ENCODE peak calls at places on chromosomes 13 and 19, in seven cellular contexts. G is CD8-positive, alpha-beta T cell; A is stomach; P is Peyer's patch; C is upper lobe of left lung; M is H1; R is breast epithelium. N is an unnamed sample. For H3K4me1, the result is how much of the 10 kb centered on the place peaks cover.

GRCh38 chr13:24670174-24670573 is 10.0 kb upstream of the ATP12A start:
- DNase-seq in A (no peak), P (peak), M (no peak), G (no peak), C (peak), R (no peak), N (no peak)

GRCh38 chr19:44640518-44640917 is 3.2 kb upstream of the PVR start:
- DNase-seq in A (no peak), G (no peak), C (no peak), R (no peak), M (no peak), P (no peak), N (no peak)

GRCh38 chr13:42720116-42720857 is 61.1 kb upstream of the FAM216B start:
- DNase-seq in G (no peak), M (no peak), P (peak), C (peak), A (peak), R (no peak), N (no peak)

GRCh38 chr13:110305001-110305400 is 2.0 kb downstream of the COL4A1 start:
- DNase-seq in P (no peak), R (no peak), G (no peak), C (no peak), A (no peak), M (no peak), N (no peak)

GRCh38 chr19:52962394-52963228 is at the start of gene ZNF816:
- DNase-seq in C (peak), R (peak), M (peak), P (peak), G (peak), A (peak), N (peak)

GRCh38 chr13:98318263-98318878 is 141.3 kb upstream of the RNF113B start:
- DNase-seq in G (no peak), R (no peak), A (no peak), C (no peak), P (no peak), M (no peak), N (no peak)

GRCh38 chr13:112510002-112510780 is 77.8 kb downstream of the TUBGCP3 start:
- DNase-seq in M (peak), R (no peak), G (no peak), A (no peak), P (no peak), C (peak), N (no peak)

GRCh38 chr13:25902946-25903345 is 148.9 kb downstream of the SHISA2 start:
- DNase-seq in R (no peak), G (no peak), P (no peak), C (no peak), A (no peak), M (no peak), N (no peak)

GRCh38 chr13:113117956-113118327 is 4.7 kb upstream of the F10 start:
- DNase-seq in A (peak), C (peak), M (no peak), G (no peak), R (no peak), P (peak), N (no peak)

GRCh38 chr13:79450110-79450509 is 30.8 kb upstream of the NDFIP2 start:
- DNase-seq in P (no peak), R (no peak), G (no peak), A (no peak), M (no peak), C (no peak), N (no peak)

GRCh38 chr13:98427331-98427995 is 149.4 kb downstream of the STK24 start:
- DNase-seq in R (no peak), P (no peak), M (no peak), A (no peak), G (no peak), C (no peak), N (no peak)

GRCh38 chr19:38455031-38455430 is 21.5 kb downstream of the RYR1 start:
- DNase-seq in A (no peak), M (no peak), C (no peak), R (no peak), P (no peak), G (no peak), N (no peak)

GRCh38 chr19:35468637-35469036 is 20.6 kb downstream of the FFAR2 start:
- DNase-seq in P (peak), C (peak), G (peak), R (no peak), M (no peak), A (peak), N (peak)

GRCh38 chr19:32830231-32831014 is 39.1 kb downstream of the SLC7A9 start:
- DNase-seq in R (no peak), G (no peak), C (no peak), A (no peak), P (no peak), M (no peak), N (no peak)

GRCh38 chr19:52735734-52736133 is 890 bp upstream of the ZNF611 start:
- DNase-seq in C (peak), G (no peak), P (peak), M (peak), A (peak), R (peak), N (peak)

GRCh38 chr13:91045351-91046034 is 302.0 kb upstream of the MIR17HG start:
- DNase-seq in C (no peak), G (no peak), R (no peak), A (no peak), P (no peak), M (no peak), N (no peak)

GRCh38 chr19:45443462-45444317 is 20.0 kb upstream of the ERCC1 start:
- DNase-seq in C (peak), M (peak), P (peak), A (peak), G (peak), R (peak), N (peak)

GRCh38 chr13:68160466-68160865 is 930.3 kb upstream of the PCDH9 start:
- DNase-seq in P (no peak), A (no peak), R (no peak), M (no peak), C (no peak), G (no peak), N (no peak)

GRCh38 chr13:41649659-41650058 is 192.3 kb downstream of the RGCC start:
- DNase-seq in P (no peak), R (no peak), M (no peak), C (no peak), A (no peak), G (no peak), N (no peak)

GRCh38 chr19:10118960-10119359 is 739 bp downstream of the EIF3G start:
- DNase-seq in A (no peak), P (no peak), R (no peak), C (no peak), M (no peak), G (no peak), N (no peak)

GRCh38 chr19:330503-330902 is 14.1 kb downstream of the MIER2 start:
- DNase-seq in C (no peak), R (no peak), A (no peak), M (no peak), G (no peak), P (no peak), N (peak)

GRCh38 chr13:32134241-32134801 is 102.7 kb downstream of the FRY start:
- DNase-seq in R (no peak), M (no peak), A (no peak), P (no peak), C (no peak), G (no peak), N (no peak)

GRCh38 chr19:47531640-47532387 is 17.0 kb upstream of the NAPA start:
- DNase-seq in C (no peak), P (no peak), A (no peak), M (no peak), R (no peak), G (no peak), N (no peak)

GRCh38 chr19:38247126-38247525 is 9.0 kb downstream of the PPP1R14A start:
- DNase-seq in C (no peak), M (no peak), R (no peak), A (no peak), P (no peak), G (no peak), N (no peak)

GRCh38 chr13:99033814-99034213 is 56.0 kb upstream of the DOCK9 start:
- DNase-seq in P (no peak), A (no peak), C (no peak), G (no peak), M (no peak), R (no peak), N (no peak)

GRCh38 chr19:21587117-21587461 is 81.7 kb downstream of the ZNF429 start:
- DNase-seq in A (no peak), M (no peak), G (no peak), C (no peak), P (no peak), R (no peak), N (no peak)

GRCh38 chr13:111789011-111789410 is 277.9 kb upstream of the SOX1 start:
- DNase-seq in M (no peak), C (no peak), A (no peak), G (no peak), R (no peak), P (no peak), N (no peak)

GRCh38 chr19:15790096-15790495 is 2.6 kb downstream of the OR10H5 start:
- DNase-seq in M (no peak), A (no peak), C (no peak), R (no peak), P (peak), G (no peak), N (no peak)

GRCh38 chr19:17647071-17648020 is 40.8 kb downstream of the UNC13A start:
- DNase-seq in A (no peak), M (peak), G (no peak), R (no peak), C (no peak), P (no peak), N (no peak)

GRCh38 chr19:48970139-48970766 is 5.1 kb downstream of the FTL start:
- DNase-seq in M (no peak), P (no peak), A (no peak), C (no peak), G (no peak), R (no peak), N (peak)

GRCh38 chr19:48969276-48970138 is 4.4 kb downstream of the FTL start:
- DNase-seq in P (no peak), A (no peak), G (no peak), M (no peak), C (no peak), R (no peak), N (peak)

GRCh38 chr19:48968813-48969218 is 3.7 kb downstream of the FTL start:
- DNase-seq in C (no peak), R (no peak), P (no peak), A (no peak), M (no peak), G (no peak), N (no peak)

GRCh38 chr19:48968179-48968661 is 3.1 kb downstream of the FTL start:
- DNase-seq in M (no peak), A (no peak), C (no peak), R (no peak), P (no peak), G (no peak), N (no peak)

DNA sequence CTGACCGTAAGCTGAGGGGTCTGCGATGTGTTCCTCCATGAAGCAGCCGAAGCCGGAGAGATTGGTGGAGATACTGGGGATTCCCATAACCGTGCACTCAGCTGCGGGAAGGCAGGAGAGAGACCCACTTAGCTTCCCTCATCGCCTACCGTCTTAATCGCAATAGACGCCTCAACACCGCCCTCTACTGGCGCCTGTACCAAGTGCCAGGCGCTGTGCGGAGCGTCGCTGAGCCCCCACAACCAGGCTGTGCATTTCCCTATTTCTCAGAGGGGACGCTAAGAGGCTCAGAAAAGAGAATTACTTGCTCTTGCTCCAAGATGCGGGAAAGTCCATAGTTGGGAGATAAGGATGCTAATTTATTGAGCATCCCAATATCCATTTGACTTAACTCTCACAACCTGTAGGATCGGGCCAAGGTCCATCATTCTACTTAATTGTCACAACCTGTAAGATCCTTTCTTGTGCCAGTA is 5.8 kb downstream of the FTL start:
- DNase-seq in R (no peak), C (peak), G (peak), A (peak), M (peak), P (peak), N (peak)
- H3K27ac ChIP-seq in R (no peak), C (no peak), G (no peak), A (peak), M (no peak), P (no peak), N (no peak)

GRCh38 chr19:41933693-41934426 is 5.6 kb upstream of the ERFL start:
- DNase-seq in G (peak), P (no peak), M (no peak), C (no peak), A (no peak), R (no peak), N (no peak)
- H3K4me1 ChIP-seq in G (half or more), P (under half), M (under half), C (under half), A (under half), R (under half), N (under half)

GRCh38 chr19:29858000-29858596 is 46.3 kb downstream of the CCNE1 start:
- DNase-seq in A (peak), R (no peak), M (peak), G (peak), C (peak), P (peak), N (peak)
- TF ChIP-seq CTCF in A (peak), R (no peak), M (peak), G (peak), C (peak), P (peak), N (peak)

GRCh38 chr13:35475131-35475959 is 1.1 kb downstream of the MAB21L1 start:
- DNase-seq in A (peak), P (peak), M (peak), C (no peak), R (no peak), G (no peak), N (no peak)
- H3K27ac ChIP-seq in A (peak), P (peak), M (no peak), C (no peak), R (peak), G (no peak), N (no peak)

DNA sequence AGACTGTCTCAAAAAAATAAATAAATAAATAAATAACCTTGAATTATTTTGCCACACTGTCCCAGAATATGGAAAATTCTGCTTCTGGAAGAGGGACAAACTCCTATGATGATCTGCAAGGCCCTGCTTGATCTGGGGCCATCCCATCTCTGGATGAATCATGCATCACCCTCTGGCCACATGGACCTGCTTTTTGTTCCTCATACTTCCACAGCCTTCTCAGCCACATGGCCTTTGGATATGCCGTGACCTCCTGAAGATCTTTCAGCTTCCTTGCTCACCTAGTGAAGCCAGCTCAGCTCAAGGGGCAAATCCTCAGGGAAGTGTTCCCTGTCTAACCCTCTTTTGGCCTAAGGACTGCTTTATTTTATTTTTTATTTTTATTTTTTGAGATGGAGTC is 10.3 kb downstream of the IER2 start:
- DNase-seq in C (no peak), A (no peak), G (no peak), M (no peak), P (peak), R (no peak), N (no peak)
- H3K4me1 ChIP-seq in C (half or more), A (half or more), G (half or more), M (under half), P (half or more), R (under half), N (half or more)

GRCh38 chr19:3304871-3305423 is 61.4 kb upstream of the NFIC start:
- DNase-seq in G (peak), C (peak), A (peak), R (peak), M (peak), P (peak), N (peak)
- TF ChIP-seq CTCF in G (peak), C (peak), A (peak), R (peak), M (peak), P (peak), N (peak)

GRCh38 chr19:1365306-1365963 is 18.3 kb upstream of the NDUFS7 start:
- DNase-seq in C (no peak), M (no peak), P (no peak), G (no peak), R (no peak), A (no peak), N (no peak)
- H3K27ac ChIP-seq in C (no peak), M (no peak), P (no peak), G (no peak), R (no peak), A (no peak), N (no peak)

DNA sequence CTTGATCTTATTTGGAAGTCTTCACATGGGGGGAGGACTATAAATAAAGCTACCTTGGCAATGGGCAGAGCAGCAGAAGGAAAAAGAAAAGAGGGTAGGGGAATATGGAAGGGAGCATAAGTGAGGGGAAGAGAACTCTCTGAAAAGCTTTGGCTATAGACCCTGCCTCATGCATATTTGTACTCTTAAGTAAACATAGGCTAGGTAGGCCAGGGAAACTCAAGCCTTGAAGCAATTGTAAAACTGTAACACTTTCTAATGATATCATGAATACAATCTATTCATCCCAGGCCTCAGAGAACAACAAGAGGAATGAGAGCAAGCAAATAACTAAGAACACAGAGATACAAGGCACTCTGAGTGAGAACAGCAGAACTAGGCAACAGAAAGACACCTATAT is 20.4 kb downstream of the MYCBP2 start:
- DNase-seq in C (no peak), M (no peak), R (no peak), G (no peak), P (no peak), A (no peak), N (no peak)
- H3K4me1 ChIP-seq in C (under half), M (under half), R (under half), G (half or more), P (under half), A (half or more), N (half or more)

GRCh38 chr19:5339950-5340636 is 519 bp downstream of the PTPRS start:
- DNase-seq in M (no peak), G (no peak), C (no peak), A (no peak), R (no peak), P (no peak), N (no peak)
- TF ChIP-seq CTCF in M (no peak), G (no peak), C (no peak), A (no peak), R (no peak), P (no peak), N (no peak)

GRCh38 chr13:106350208-106350607 is 185.3 kb downstream of the EFNB2 start:
- DNase-seq in A (peak), P (peak), C (peak), M (no peak), R (no peak), G (no peak), N (no peak)
- H3K27ac ChIP-seq in A (peak), P (no peak), C (no peak), M (no peak), R (no peak), G (no peak), N (no peak)

N was measured in upper lobe of right lung.